ENCODE peak calls at places on chromosomes 4 and X, in five cellular contexts. T is HEK293T, N is cerebellum, V is NCI-H146, O is EH. K is an unnamed sample.

GRCh38 chr4:21226637-21227538 is 526.6 kb downstream of the PACRGL start:
- DNase-seq in T (no peak), N (peak), V (no peak), O (no peak), K (no peak)

GRCh38 chr4:4455199-4455865 is 68.4 kb downstream of the NSG1 start:
- DNase-seq in T (no peak), N (no peak), V (no peak), O (no peak), K (no peak)

GRCh38 chr4:107153228-107153627 is 117.1 kb upstream of the DKK2 start:
- DNase-seq in T (peak), N (no peak), V (no peak), O (peak), K (peak)

GRCh38 chr4:169604131-169604900 is 8.1 kb downstream of the NEK1 start:
- DNase-seq in T (no peak), N (no peak), V (no peak), O (peak), K (peak)

GRCh38 chrX:65643046-65643785 is 24.2 kb upstream of the MSN start:
- DNase-seq in T (no peak), N (no peak), V (no peak), O (peak), K (peak)

GRCh38 chrX:153595859-153596857 is 2.8 kb downstream of the CCNQ start:
- DNase-seq in T (no peak), N (no peak), V (no peak), O (no peak), K (no peak)

GRCh38 chr4:67083496-67083895 is 461.8 kb downstream of the CENPC start:
- DNase-seq in T (no peak), N (no peak), V (no peak), O (no peak), K (no peak)

GRCh38 chrX:12617241-12617640 is 174.0 kb upstream of the PRPS2 start:
- DNase-seq in T (no peak), N (no peak), V (no peak), O (no peak), K (no peak)

GRCh38 chr4:156495109-156495508 is 476.5 kb downstream of the PDGFC start:
- DNase-seq in T (no peak), N (no peak), V (no peak), O (peak), K (no peak)

GRCh38 chr4:962231-963208 is 10.8 kb downstream of the DGKQ start:
- DNase-seq in T (no peak), N (peak), V (peak), O (no peak), K (no peak)

GRCh38 chrX:129609395-129609794 is 45.4 kb downstream of the APLN start:
- DNase-seq in T (no peak), N (no peak), V (no peak), O (no peak), K (peak)

GRCh38 chr4:8591626-8592365 is 769 bp upstream of the CPZ start:
- DNase-seq in T (no peak), N (no peak), V (no peak), O (no peak), K (no peak)

GRCh38 chr4:137531951-137532868 is at the start of gene PCDH18:
- DNase-seq in T (peak), N (peak), V (peak), O (peak), K (no peak)

GRCh38 chrX:18995216-18995615 is 11.3 kb upstream of the PHKA2 start:
- DNase-seq in T (no peak), N (no peak), V (no peak), O (peak), K (no peak)

GRCh38 chrX:49100704-49101628 is 21.3 kb upstream of the WDR45 start:
- DNase-seq in T (peak), N (peak), V (peak), O (peak), K (peak)

GRCh38 chr4:16598241-16599224 is 299.9 kb downstream of the LDB2 start:
- DNase-seq in T (no peak), N (no peak), V (no peak), O (peak), K (no peak)

GRCh38 chr4:107862658-107863057 is 37.9 kb downstream of the SGMS2 start:
- DNase-seq in T (no peak), N (no peak), V (peak), O (peak), K (no peak)

GRCh38 chr4:185924458-185924857 is 112.5 kb upstream of the SORBS2 start:
- DNase-seq in T (no peak), N (no peak), V (no peak), O (no peak), K (no peak)